ENCODE peak calls at places on chromosomes 12 and 14, in six cellular contexts. L is lower leg skin, S is HepG2, K is AG04449, F is endothelial cell, B is fibroblast of pulmonary artery. A is an unnamed sample.

GRCh38 chr12:127294651-127295205 is 972.2 kb upstream of the TMEM132C start:
- DNase-seq in K (no peak), B (no peak), L (no peak), S (no peak), F (no peak), A (no peak)

GRCh38 chr12:58654021-58654420 is 266.3 kb downstream of the LRIG3 start:
- DNase-seq in K (no peak), F (no peak), L (no peak), B (no peak), S (no peak), A (no peak)

GRCh38 chr12:77724367-77724957 is 106.2 kb upstream of the NAV3 start:
- DNase-seq in L (no peak), S (peak; percentile 22), K (no peak), F (peak; percentile 8), B (peak; percentile 75), A (no peak)

GRCh38 chr14:89619616-89620273 is 202.7 kb upstream of the FOXN3 start:
- DNase-seq in K (no peak), B (no peak), L (no peak), S (no peak), F (no peak), A (no peak)

GRCh38 chr14:101043891-101044290 is 140.4 kb upstream of the RTL1 start:
- DNase-seq in F (no peak), S (no peak), K (no peak), B (no peak), L (no peak), A (no peak)

GRCh38 chr12:117587646-117588287 is 226.3 kb upstream of the NOS1 start:
- DNase-seq in K (no peak), L (peak; percentile 26), F (peak; percentile 73), B (peak; percentile 23), S (peak; percentile 15), A (no peak)

GRCh38 chr14:22650960-22651521 is 6.9 kb upstream of the OR6J1 start:
- DNase-seq in S (no peak), K (no peak), B (no peak), F (no peak), L (no peak), A (no peak)

GRCh38 chr12:34363050-34363673 is 340.9 kb downstream of the ALG10 start:
- DNase-seq in S (no peak), L (no peak), B (no peak), K (no peak), F (no peak), A (no peak)

GRCh38 chr14:25108959-25109358 is 59.0 kb upstream of the STXBP6 start:
- DNase-seq in B (no peak), S (peak; percentile 32), K (no peak), F (no peak), L (peak; percentile 33), A (no peak)

GRCh38 chr12:31783996-31784645 is 55.3 kb upstream of the AMN1 start:
- DNase-seq in B (no peak), K (no peak), S (no peak), F (no peak), L (no peak), A (no peak)

GRCh38 chr12:51171884-51172514 is 936 bp downstream of the TFCP2 start:
- DNase-seq in S (peak; percentile 16), F (peak; percentile 38), L (no peak), K (no peak), B (peak; percentile 25), A (no peak)

GRCh38 chr12:104715562-104716182 is 242.4 kb downstream of the SLC41A2 start:
- DNase-seq in K (no peak), L (no peak), B (no peak), S (no peak), F (no peak), A (no peak)

GRCh38 chr14:35565896-35566464 is 32.0 kb downstream of the INSM2 start:
- DNase-seq in L (no peak), K (no peak), S (no peak), F (no peak), B (no peak), A (no peak)

GRCh38 chr14:102342238-102342637 is 20.5 kb downstream of the CINP start:
- DNase-seq in L (no peak), S (no peak), K (no peak), B (no peak), F (no peak), A (no peak)

GRCh38 chr14:20388159-20388558 is 25.1 kb downstream of the TEP1 start:
- DNase-seq in L (no peak), F (no peak), S (no peak), K (no peak), B (no peak), A (no peak)

GRCh38 chr14:36713960-36714703 is 52.5 kb downstream of the PAX9 start:
- DNase-seq in K (no peak), L (no peak), B (no peak), F (no peak), S (no peak), A (no peak)

DNA sequence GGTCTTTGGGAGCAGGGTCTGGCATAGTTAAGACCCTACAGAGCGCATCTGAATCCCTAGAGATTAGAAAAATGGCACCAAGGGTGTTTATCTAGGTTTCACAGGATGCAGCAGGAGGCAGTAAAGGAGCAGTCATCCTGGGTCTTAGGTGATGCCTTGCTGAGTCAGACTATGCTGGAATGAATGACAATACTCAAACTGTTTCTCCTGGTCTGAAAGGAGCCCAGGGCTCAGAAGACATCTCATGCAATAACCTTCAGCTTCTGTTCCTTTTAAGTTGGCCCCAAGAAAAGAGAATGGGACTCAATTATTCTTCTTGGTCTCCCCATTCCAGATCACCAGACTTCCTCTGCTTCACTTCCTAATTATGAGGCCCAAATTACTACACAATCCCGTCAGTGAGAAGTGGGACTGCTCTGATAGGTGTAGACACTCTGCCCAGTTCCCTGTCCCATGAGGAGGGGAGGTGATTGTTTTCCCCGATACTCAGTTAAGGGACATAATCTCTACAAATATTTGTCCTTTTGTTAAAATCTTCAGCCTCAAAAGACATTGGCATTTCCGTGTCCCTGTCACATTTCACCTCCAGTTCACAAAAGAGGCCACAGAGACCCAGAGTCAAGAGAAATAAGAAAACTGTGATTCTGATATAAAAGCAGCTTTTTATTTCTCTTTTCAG is 14.8 kb upstream of the APOF start:
- DNase-seq in S (no peak), F (no peak), L (no peak), K (no peak), B (peak; percentile 32), A (no peak)
- TF ChIP-seq CTCF in S (peak; percentile 57), F (no peak), L (no peak), K (no peak), B (no peak), A (no peak)

GRCh38 chr14:23933706-23934105 is 19.9 kb upstream of the DHRS4 start:
- DNase-seq in L (no peak), F (no peak), S (no peak), K (no peak), B (no peak), A (no peak)

GRCh38 chr14:23930742-23931141 is 22.8 kb upstream of the DHRS4 start:
- DNase-seq in S (no peak), F (no peak), K (no peak), L (no peak), B (peak; percentile 69), A (no peak)

GRCh38 chr14:23933108-23933507 is 20.5 kb upstream of the DHRS4 start:
- DNase-seq in S (no peak), L (no peak), F (no peak), B (no peak), K (no peak), A (no peak)

GRCh38 chr14:23931705-23932314 is 21.8 kb upstream of the DHRS4 start:
- DNase-seq in S (no peak), K (no peak), L (no peak), F (no peak), B (no peak), A (no peak)

GRCh38 chr14:23932639-23933038 is 20.9 kb upstream of the DHRS4 start:
- DNase-seq in S (no peak), K (no peak), B (no peak), L (no peak), F (no peak), A (no peak)
- TF ChIP-seq CTCF in S (no peak), K (no peak), B (no peak), L (no peak), F (no peak), A (no peak)

GRCh38 chr12:95940514-95940913 is 1.9 kb downstream of the CCDC38 start:
- DNase-seq in F (no peak), L (no peak), K (no peak), B (no peak), S (peak; percentile 91), A (no peak)

GRCh38 chr12:95944108-95944704 is 1.1 kb downstream of the AMDHD1 start:
- DNase-seq in L (no peak), B (no peak), F (no peak), S (no peak), K (no peak), A (no peak)

GRCh38 chr12:95942106-95942531 is 295 bp downstream of the CCDC38 start:
- DNase-seq in K (no peak), L (no peak), B (no peak), S (peak; percentile 46), F (no peak), A (no peak)

GRCh38 chr12:95942532-95943230 is at the start of gene CCDC38:
- DNase-seq in S (peak; percentile 88), F (peak; percentile 20), L (peak; percentile 75), K (no peak), B (peak; percentile 29), A (peak; percentile 70)

DNA sequence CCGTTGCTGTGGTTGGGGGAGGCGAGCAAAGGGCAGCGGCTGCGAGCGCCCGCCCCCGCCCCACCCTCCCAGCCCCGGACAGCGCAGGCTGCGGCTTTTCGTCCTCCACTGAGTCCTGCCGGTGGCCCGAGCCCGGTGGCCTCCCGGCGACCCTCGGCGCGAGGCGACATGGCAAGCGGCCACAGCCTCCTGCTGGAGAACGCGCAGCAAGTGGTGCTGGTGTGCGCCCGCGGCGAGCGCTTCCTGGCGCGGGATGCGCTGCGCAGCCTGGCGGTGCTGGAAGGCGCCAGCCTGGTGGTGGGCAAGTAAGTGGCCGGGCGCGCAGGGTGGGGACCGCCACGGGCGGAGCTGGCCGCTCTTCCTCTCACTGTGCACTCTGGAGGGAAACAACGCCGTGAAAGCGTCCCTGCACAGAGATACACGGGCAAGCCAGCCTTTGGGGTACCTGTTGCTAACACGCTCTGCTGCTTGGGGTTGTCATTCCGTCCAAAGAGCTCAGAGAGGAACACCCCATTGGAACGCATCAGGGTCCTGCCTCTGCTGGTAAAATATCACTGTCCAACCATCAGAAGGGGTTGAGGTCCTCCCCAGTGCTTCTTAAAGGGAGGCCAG is at the start of gene AMDHD1:
- DNase-seq in S (peak; percentile 45), B (peak; percentile 40), K (no peak), L (peak; percentile 16), F (peak; percentile 72), A (peak; percentile 78)
- TF ChIP-seq CTCF in S (peak; percentile 41), B (peak; percentile 2), K (peak; percentile 48), L (no peak), F (no peak), A (peak; percentile 66)

GRCh38 chr14:56118611-56119181 is 485 bp downstream of the PELI2 start:
- DNase-seq in S (no peak), B (no peak), K (no peak), L (no peak), F (peak; percentile 47), A (no peak)

GRCh38 chr14:56119221-56119967 is 1.2 kb downstream of the PELI2 start:
- DNase-seq in F (peak; percentile 63), L (peak; percentile 23), B (peak; percentile 44), S (no peak), K (no peak), A (peak; percentile 75)

GRCh38 chr14:56120091-56120632 is 2.0 kb downstream of the PELI2 start:
- DNase-seq in L (no peak), K (no peak), F (peak; percentile 12), S (no peak), B (peak; percentile 49), A (no peak)

GRCh38 chr14:56116128-56116900 is 1.9 kb upstream of the PELI2 start:
- DNase-seq in K (no peak), F (no peak), L (no peak), B (no peak), S (no peak), A (no peak)

GRCh38 chr14:56117765-56118610 is at the start of gene PELI2:
- DNase-seq in K (no peak), S (peak; percentile 6), L (peak; percentile 66), B (peak; percentile 83), F (peak; percentile 89), A (peak; percentile 86)
- TF ChIP-seq CTCF in K (peak; percentile 62), S (no peak), L (no peak), B (no peak), F (peak; percentile 17), A (peak; percentile 54)

A was measured in type B pancreatic cell.